ENCODE peak calls at places on chromosomes 7 and 10, in six cellular contexts. One of them, this sample, is unnamed.

GRCh38 chr10:64394744-64395143 is 873.5 kb downstream of the REEP3 start:
- DNase-seq in H7: no peak
- DNase-seq in ovary: no peak
- DNase-seq in astrocyte of the spinal cord: peak
- DNase-seq in BJ: no peak
- DNase-seq in sigmoid colon: no peak
- DNase-seq in this sample: no peak

GRCh38 chr10:76644481-76644880 is 993.1 kb downstream of the KCNMA1 start:
- DNase-seq in ovary: no peak
- DNase-seq in sigmoid colon: no peak
- DNase-seq in astrocyte of the spinal cord: no peak
- DNase-seq in BJ: no peak
- DNase-seq in H7: no peak
- DNase-seq in this sample: no peak

GRCh38 chr10:52779541-52780390 is 7.2 kb upstream of the MBL2 start:
- DNase-seq in ovary: peak
- DNase-seq in H7: peak
- DNase-seq in astrocyte of the spinal cord: peak
- DNase-seq in sigmoid colon: no peak
- DNase-seq in BJ: no peak
- DNase-seq in this sample: no peak

GRCh38 chr7:29146082-29146706 is at the start of gene CPVL:
- DNase-seq in ovary: peak
- DNase-seq in H7: peak
- DNase-seq in astrocyte of the spinal cord: no peak
- DNase-seq in BJ: no peak
- DNase-seq in sigmoid colon: peak
- DNase-seq in this sample: no peak

GRCh38 chr10:95237376-95238170 is 43.5 kb downstream of the ACSM6 start:
- DNase-seq in ovary: no peak
- DNase-seq in sigmoid colon: no peak
- DNase-seq in BJ: no peak
- DNase-seq in H7: no peak
- DNase-seq in astrocyte of the spinal cord: peak
- DNase-seq in this sample: no peak

GRCh38 chr7:157397751-157398691 is 61.2 kb downstream of the DNAJB6 start:
- DNase-seq in BJ: peak
- DNase-seq in ovary: peak
- DNase-seq in astrocyte of the spinal cord: peak
- DNase-seq in sigmoid colon: peak
- DNase-seq in H7: peak
- DNase-seq in this sample: peak

GRCh38 chr7:142408794-142409193 is 150.9 kb upstream of the PRSS58 start:
- DNase-seq in sigmoid colon: no peak
- DNase-seq in H7: no peak
- DNase-seq in astrocyte of the spinal cord: no peak
- DNase-seq in BJ: no peak
- DNase-seq in ovary: no peak
- DNase-seq in this sample: no peak

GRCh38 chr7:128201690-128202085 is 39.4 kb upstream of the LEP start:
- DNase-seq in astrocyte of the spinal cord: no peak
- DNase-seq in sigmoid colon: no peak
- DNase-seq in ovary: no peak
- DNase-seq in BJ: no peak
- DNase-seq in H7: peak
- DNase-seq in this sample: no peak

GRCh38 chr10:27713906-27714305 is 31.7 kb downstream of the MKX start:
- DNase-seq in ovary: no peak
- DNase-seq in sigmoid colon: no peak
- DNase-seq in H7: no peak
- DNase-seq in BJ: no peak
- DNase-seq in astrocyte of the spinal cord: no peak
- DNase-seq in this sample: no peak

GRCh38 chr7:82859106-82859850 is 303.4 kb downstream of the PCLO start:
- DNase-seq in sigmoid colon: no peak
- DNase-seq in astrocyte of the spinal cord: peak
- DNase-seq in BJ: peak
- DNase-seq in H7: no peak
- DNase-seq in ovary: no peak
- DNase-seq in this sample: peak

GRCh38 chr10:111455776-111456426 is 379.1 kb downstream of the ADRA2A start:
- DNase-seq in sigmoid colon: no peak
- DNase-seq in BJ: no peak
- DNase-seq in astrocyte of the spinal cord: no peak
- DNase-seq in H7: no peak
- DNase-seq in ovary: no peak
- DNase-seq in this sample: no peak

GRCh38 chr7:143387156-143387975 is 6.2 kb downstream of the ZYX start:
- DNase-seq in BJ: no peak
- DNase-seq in H7: peak
- DNase-seq in ovary: no peak
- DNase-seq in sigmoid colon: peak
- DNase-seq in astrocyte of the spinal cord: no peak
- DNase-seq in this sample: no peak

GRCh38 chr7:70770154-70770553 is 361.8 kb upstream of the GALNT17 start:
- DNase-seq in BJ: no peak
- DNase-seq in sigmoid colon: no peak
- DNase-seq in astrocyte of the spinal cord: no peak
- DNase-seq in H7: no peak
- DNase-seq in ovary: no peak
- DNase-seq in this sample: no peak

GRCh38 chr10:96488161-96488935 is 25.4 kb downstream of the TLL2 start:
- DNase-seq in sigmoid colon: no peak
- DNase-seq in H7: no peak
- DNase-seq in astrocyte of the spinal cord: peak
- DNase-seq in BJ: no peak
- DNase-seq in ovary: no peak
- DNase-seq in this sample: no peak

GRCh38 chr10:11225935-11226334 is 208.3 kb downstream of the CELF2 start:
- DNase-seq in BJ: no peak
- DNase-seq in sigmoid colon: no peak
- DNase-seq in astrocyte of the spinal cord: no peak
- DNase-seq in ovary: no peak
- DNase-seq in H7: no peak
- DNase-seq in this sample: no peak

GRCh38 chr7:121313220-121313792 is 15.5 kb upstream of the WNT16 start:
- DNase-seq in astrocyte of the spinal cord: no peak
- DNase-seq in BJ: no peak
- DNase-seq in ovary: no peak
- DNase-seq in H7: no peak
- DNase-seq in sigmoid colon: no peak
- DNase-seq in this sample: no peak

GRCh38 chr10:6204341-6205191 is 1.8 kb downstream of the PFKFB3 start:
- DNase-seq in sigmoid colon: peak
- DNase-seq in H7: peak
- DNase-seq in astrocyte of the spinal cord: peak
- DNase-seq in BJ: no peak
- DNase-seq in ovary: peak
- DNase-seq in this sample: no peak

GRCh38 chr10:4359003-4359402 is 467.0 kb upstream of the AKR1E2 start:
- DNase-seq in H7: peak
- DNase-seq in sigmoid colon: no peak
- DNase-seq in astrocyte of the spinal cord: peak
- DNase-seq in BJ: no peak
- DNase-seq in ovary: no peak
- DNase-seq in this sample: no peak

GRCh38 chr7:84677386-84677785 is 482.8 kb upstream of the SEMA3A start:
- DNase-seq in ovary: no peak
- DNase-seq in H7: no peak
- DNase-seq in astrocyte of the spinal cord: no peak
- DNase-seq in BJ: no peak
- DNase-seq in sigmoid colon: peak
- DNase-seq in this sample: no peak

GRCh38 chr7:47211467-47212121 is 370.3 kb downstream of the TNS3 start:
- DNase-seq in H7: no peak
- DNase-seq in BJ: no peak
- DNase-seq in astrocyte of the spinal cord: no peak
- DNase-seq in ovary: no peak
- DNase-seq in sigmoid colon: no peak
- DNase-seq in this sample: no peak

GRCh38 chr10:30553625-30554442 is 75.7 kb downstream of the LYZL2 start:
- DNase-seq in H7: peak
- DNase-seq in sigmoid colon: peak
- DNase-seq in astrocyte of the spinal cord: peak
- DNase-seq in BJ: peak
- DNase-seq in ovary: peak
- DNase-seq in this sample: no peak

GRCh38 chr10:11700539-11700938 is 41.6 kb upstream of the ECHDC3 start:
- DNase-seq in sigmoid colon: no peak
- DNase-seq in H7: no peak
- DNase-seq in BJ: no peak
- DNase-seq in astrocyte of the spinal cord: no peak
- DNase-seq in ovary: no peak
- DNase-seq in this sample: no peak

GRCh38 chr10:72593963-72594362 is 31.9 kb downstream of the MICU1 start:
- DNase-seq in sigmoid colon: no peak
- DNase-seq in astrocyte of the spinal cord: no peak
- DNase-seq in ovary: no peak
- DNase-seq in BJ: no peak
- DNase-seq in H7: no peak
- DNase-seq in this sample: no peak

GRCh38 chr10:5291501-5292195 is 73.1 kb upstream of the UCN3 start:
- DNase-seq in astrocyte of the spinal cord: peak
- DNase-seq in sigmoid colon: peak
- DNase-seq in ovary: no peak
- DNase-seq in BJ: peak
- DNase-seq in H7: no peak
- DNase-seq in this sample: peak

GRCh38 chr7:148763622-148764021 is 64.9 kb downstream of the CUL1 start:
- DNase-seq in sigmoid colon: no peak
- DNase-seq in ovary: no peak
- DNase-seq in astrocyte of the spinal cord: no peak
- DNase-seq in BJ: no peak
- DNase-seq in H7: no peak
- DNase-seq in this sample: no peak

GRCh38 chr7:139205843-139206242 is 25.2 kb upstream of the UBN2 start:
- DNase-seq in sigmoid colon: no peak
- DNase-seq in BJ: no peak
- DNase-seq in H7: no peak
- DNase-seq in astrocyte of the spinal cord: no peak
- DNase-seq in ovary: no peak
- DNase-seq in this sample: no peak

GRCh38 chr7:154649015-154649414 is 353.9 kb downstream of the PAXIP1 start:
- DNase-seq in ovary: no peak
- DNase-seq in sigmoid colon: no peak
- DNase-seq in H7: no peak
- DNase-seq in BJ: no peak
- DNase-seq in astrocyte of the spinal cord: no peak
- DNase-seq in this sample: no peak

GRCh38 chr7:11343818-11344413 is 370.2 kb downstream of the PHF14 start:
- DNase-seq in H7: peak
- DNase-seq in BJ: no peak
- DNase-seq in ovary: no peak
- DNase-seq in astrocyte of the spinal cord: peak
- DNase-seq in sigmoid colon: no peak
- DNase-seq in this sample: no peak

GRCh38 chr10:117346574-117346973 is 28.7 kb downstream of the PDZD8 start:
- DNase-seq in sigmoid colon: no peak
- DNase-seq in ovary: no peak
- DNase-seq in astrocyte of the spinal cord: no peak
- DNase-seq in BJ: no peak
- DNase-seq in H7: peak
- DNase-seq in this sample: no peak

GRCh38 chr10:8182841-8183240 is 128.4 kb downstream of the GATA3 start:
- DNase-seq in BJ: no peak
- DNase-seq in astrocyte of the spinal cord: peak
- DNase-seq in H7: no peak
- DNase-seq in sigmoid colon: no peak
- DNase-seq in ovary: no peak
- DNase-seq in this sample: no peak

GRCh38 chr7:28984219-28984618 is 26.1 kb upstream of the TRIL start:
- DNase-seq in ovary: no peak
- DNase-seq in sigmoid colon: no peak
- DNase-seq in H7: no peak
- DNase-seq in BJ: no peak
- DNase-seq in astrocyte of the spinal cord: no peak
- DNase-seq in this sample: no peak

GRCh38 chr10:89352039-89352597 is 24.3 kb downstream of the IFIT3 start:
- DNase-seq in H7: no peak
- DNase-seq in ovary: no peak
- DNase-seq in sigmoid colon: no peak
- DNase-seq in astrocyte of the spinal cord: peak
- DNase-seq in BJ: peak
- DNase-seq in this sample: peak

GRCh38 chr10:132711618-132712051 is 74.3 kb downstream of the NKX6-2 start:
- DNase-seq in BJ: no peak
- DNase-seq in H7: no peak
- DNase-seq in sigmoid colon: peak
- DNase-seq in astrocyte of the spinal cord: no peak
- DNase-seq in ovary: no peak
- DNase-seq in this sample: no peak

GRCh38 chr7:135672560-135673359 is 10.4 kb downstream of the STMP1 start:
- DNase-seq in BJ: no peak
- DNase-seq in astrocyte of the spinal cord: peak
- DNase-seq in ovary: no peak
- DNase-seq in sigmoid colon: no peak
- DNase-seq in H7: peak
- DNase-seq in this sample: no peak

GRCh38 chr7:17608114-17608833 is 309.8 kb downstream of the AHR start:
- DNase-seq in sigmoid colon: no peak
- DNase-seq in ovary: no peak
- DNase-seq in astrocyte of the spinal cord: peak
- DNase-seq in H7: no peak
- DNase-seq in BJ: peak
- DNase-seq in this sample: no peak

GRCh38 chr10:22030421-22030820 is 26.9 kb upstream of the DNAJC1 start:
- DNase-seq in sigmoid colon: no peak
- DNase-seq in ovary: no peak
- DNase-seq in H7: no peak
- DNase-seq in BJ: no peak
- DNase-seq in astrocyte of the spinal cord: no peak
- DNase-seq in this sample: no peak
- H3K4me3 ChIP-seq in sigmoid colon: no peak
- H3K4me3 ChIP-seq in ovary: no peak
- H3K4me3 ChIP-seq in H7: no peak
- H3K4me3 ChIP-seq in BJ: no peak
- H3K4me3 ChIP-seq in astrocyte of the spinal cord: no peak
- H3K4me3 ChIP-seq in this sample: no peak

GRCh38 chr10:66587680-66588050 is 338.2 kb upstream of the LRRTM3 start:
- DNase-seq in H7: no peak
- DNase-seq in astrocyte of the spinal cord: no peak
- DNase-seq in BJ: no peak
- DNase-seq in ovary: no peak
- DNase-seq in sigmoid colon: no peak
- DNase-seq in this sample: no peak
- H3K4me3 ChIP-seq in H7: no peak
- H3K4me3 ChIP-seq in astrocyte of the spinal cord: no peak
- H3K4me3 ChIP-seq in BJ: no peak
- H3K4me3 ChIP-seq in ovary: no peak
- H3K4me3 ChIP-seq in sigmoid colon: no peak
- H3K4me3 ChIP-seq in this sample: no peak

GRCh38 chr10:125060486-125060850 is 99.9 kb downstream of the CTBP2 start:
- DNase-seq in BJ: no peak
- DNase-seq in astrocyte of the spinal cord: peak
- DNase-seq in H7: no peak
- DNase-seq in ovary: no peak
- DNase-seq in sigmoid colon: no peak
- DNase-seq in this sample: peak
- H3K4me3 ChIP-seq in BJ: no peak
- H3K4me3 ChIP-seq in astrocyte of the spinal cord: no peak
- H3K4me3 ChIP-seq in H7: no peak
- H3K4me3 ChIP-seq in ovary: no peak
- H3K4me3 ChIP-seq in sigmoid colon: peak
- H3K4me3 ChIP-seq in this sample: peak

GRCh38 chr7:1533569-1534329 is 3.2 kb downstream of the MAFK start:
- DNase-seq in H7: peak
- DNase-seq in astrocyte of the spinal cord: peak
- DNase-seq in sigmoid colon: peak
- DNase-seq in BJ: peak
- DNase-seq in ovary: peak
- DNase-seq in this sample: no peak
- H3K4me3 ChIP-seq in H7: no peak
- H3K4me3 ChIP-seq in astrocyte of the spinal cord: no peak
- H3K4me3 ChIP-seq in sigmoid colon: peak
- H3K4me3 ChIP-seq in BJ: peak
- H3K4me3 ChIP-seq in ovary: peak
- H3K4me3 ChIP-seq in this sample: no peak

This sample was measured in epithelial cell of proximal tubule.